ENCODE peak calls at places on chromosomes 11 and 22, in four cellular contexts. One of them, this sample, is unnamed.

GRCh38 chr22:46072981-46073682 is 77.2 kb upstream of the PPARA start:
- DNase-seq in NCI-H345: no peak
- DNase-seq in AG09309: no peak
- DNase-seq in mesenchymal stem cell: peak
- DNase-seq in this sample: no peak

GRCh38 chr11:79220171-79220570 is 220.7 kb downstream of the TENM4 start:
- DNase-seq in NCI-H345: no peak
- DNase-seq in AG09309: no peak
- DNase-seq in mesenchymal stem cell: no peak
- DNase-seq in this sample: no peak

GRCh38 chr11:129093283-129093682 is 98.8 kb downstream of the ARHGAP32 start:
- DNase-seq in NCI-H345: no peak
- DNase-seq in AG09309: no peak
- DNase-seq in mesenchymal stem cell: no peak
- DNase-seq in this sample: no peak

GRCh38 chr11:102005306-102005705 is 41.9 kb upstream of the CFAP300 start:
- DNase-seq in NCI-H345: no peak
- DNase-seq in AG09309: no peak
- DNase-seq in mesenchymal stem cell: no peak
- DNase-seq in this sample: no peak

GRCh38 chr22:43424201-43424600 is 12.4 kb downstream of the MPPED1 start:
- DNase-seq in NCI-H345: no peak
- DNase-seq in AG09309: no peak
- DNase-seq in mesenchymal stem cell: no peak
- DNase-seq in this sample: peak

GRCh38 chr11:11981364-11981763 is 27.1 kb downstream of the DKK3 start:
- DNase-seq in NCI-H345: no peak
- DNase-seq in AG09309: no peak
- DNase-seq in mesenchymal stem cell: no peak
- DNase-seq in this sample: no peak

GRCh38 chr11:15093432-15093831 is 20.0 kb downstream of the CALCB start:
- DNase-seq in NCI-H345: no peak
- DNase-seq in AG09309: no peak
- DNase-seq in mesenchymal stem cell: no peak
- DNase-seq in this sample: no peak

GRCh38 chr22:45425101-45425500 is 11.6 kb downstream of the RIBC2 start:
- DNase-seq in NCI-H345: no peak
- DNase-seq in AG09309: no peak
- DNase-seq in mesenchymal stem cell: no peak
- DNase-seq in this sample: no peak

GRCh38 chr11:19241260-19242183 is 777 bp upstream of the E2F8 start:
- DNase-seq in NCI-H345: peak
- DNase-seq in AG09309: no peak
- DNase-seq in mesenchymal stem cell: no peak
- DNase-seq in this sample: peak

GRCh38 chr11:66113132-66113856 is 43.2 kb downstream of the PACS1 start:
- DNase-seq in NCI-H345: no peak
- DNase-seq in AG09309: no peak
- DNase-seq in mesenchymal stem cell: peak
- DNase-seq in this sample: no peak

GRCh38 chr11:108538022-108538424 is 39.8 kb upstream of the POGLUT3 start:
- DNase-seq in NCI-H345: no peak
- DNase-seq in AG09309: no peak
- DNase-seq in mesenchymal stem cell: no peak
- DNase-seq in this sample: no peak

GRCh38 chr11:128235958-128236357 is 351.4 kb downstream of the ETS1 start:
- DNase-seq in NCI-H345: peak
- DNase-seq in AG09309: no peak
- DNase-seq in mesenchymal stem cell: peak
- DNase-seq in this sample: no peak

This sample was measured in glutamatergic neuron.